ENCODE peak calls at places on chromosomes 13 and 19, in seven cellular contexts. P is neuronal stem cell, D is IMR-90, H is H9, K is mesenchymal stem cell, S is H1, N is trophoblast cell. O is an unnamed sample.

GRCh38 chr19:48821633-48822032 is 10.8 kb upstream of the BCAT2 start:
- DNase-seq in P (no peak), D (no peak), H (no peak), K (no peak), S (no peak), N (no peak), O (no peak)

GRCh38 chr19:4112367-4112766 is 11.6 kb downstream of the MAP2K2 start:
- DNase-seq in P (no peak), D (no peak), H (no peak), K (no peak), S (no peak), N (no peak), O (no peak)

GRCh38 chr13:42996584-42996983 is 4.5 kb upstream of the EPSTI1 start:
- DNase-seq in P (no peak), D (peak), H (no peak), K (peak), S (no peak), N (peak), O (no peak)

GRCh38 chr19:32558607-32559228 is 22.3 kb upstream of the PDCD5 start:
- DNase-seq in P (no peak), D (no peak), H (peak), K (no peak), S (peak), N (peak), O (peak)

GRCh38 chr19:32674153-32674958 is 624 bp downstream of the ANKRD27 start:
- DNase-seq in P (peak), D (no peak), H (no peak), K (no peak), S (no peak), N (no peak), O (no peak)

GRCh38 chr13:109412232-109412935 is 374.0 kb downstream of the IRS2 start:
- DNase-seq in P (peak), D (peak), H (peak), K (peak), S (peak), N (peak), O (peak)

GRCh38 chr13:95523598-95523997 is 28.9 kb upstream of the CLDN10 start:
- DNase-seq in P (no peak), D (no peak), H (no peak), K (no peak), S (no peak), N (no peak), O (no peak)

GRCh38 chr19:2716275-2716650 is 4.9 kb downstream of the DIRAS1 start:
- DNase-seq in P (no peak), D (no peak), H (no peak), K (no peak), S (no peak), N (no peak), O (no peak)

GRCh38 chr19:50686310-50687032 is 33.1 kb downstream of the SHANK1 start:
- DNase-seq in P (no peak), D (no peak), H (no peak), K (no peak), S (peak), N (no peak), O (no peak)
- H2BK120ac ChIP-seq in P (no peak), D (no peak), H (no peak), K (no peak), S (no peak), N (no peak), O (no peak)

DNA sequence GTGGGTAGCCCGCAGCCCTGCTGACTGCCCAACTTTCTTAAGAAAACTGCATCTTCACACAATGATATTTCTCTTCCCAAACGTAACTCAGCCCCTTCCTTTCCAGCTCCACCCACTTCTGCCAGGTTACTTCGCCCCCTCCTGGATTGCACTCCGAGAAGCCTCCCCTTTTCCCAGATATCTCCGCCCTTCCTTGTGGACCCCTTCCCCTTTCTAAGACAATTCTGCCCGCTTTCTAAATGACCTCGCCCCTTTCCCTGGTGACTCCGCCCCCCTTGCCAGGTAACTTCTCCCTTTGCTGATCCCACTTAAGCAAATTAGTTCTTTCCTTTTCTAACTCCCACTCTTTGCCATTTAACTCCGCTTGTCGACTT is 2.6 kb downstream of the VSIG10L start:
- DNase-seq in P (no peak), D (no peak), H (peak), K (no peak), S (no peak), N (no peak), O (peak)
- H3K27ac ChIP-seq in P (peak), D (no peak), H (no peak), K (peak), S (peak), N (no peak), O (peak)

DNA sequence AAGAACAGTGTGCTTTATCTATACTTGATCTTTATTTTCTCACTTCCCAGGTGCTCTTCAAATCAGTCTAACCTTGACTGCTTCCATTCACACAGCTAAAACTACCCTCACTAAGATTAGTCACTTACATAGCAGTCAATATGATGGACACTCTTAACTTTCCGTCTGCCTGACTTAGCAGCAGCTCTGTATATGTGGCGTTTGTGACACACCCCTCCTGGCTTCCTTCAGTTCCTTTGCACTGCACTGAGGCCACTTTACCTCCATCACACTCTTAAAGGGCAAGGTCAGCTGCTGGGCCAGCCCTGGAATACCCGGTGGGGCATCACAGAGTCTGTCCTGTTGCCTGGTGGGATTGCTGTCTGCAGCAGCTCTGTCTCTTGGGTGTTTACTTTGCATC is 35.6 kb upstream of the IL17D start:
- DNase-seq in P (no peak), D (peak), H (no peak), K (peak), S (no peak), N (no peak), O (no peak)
- H2BK120ac ChIP-seq in P (no peak), D (no peak), H (no peak), K (no peak), S (no peak), N (no peak), O (no peak)

DNA sequence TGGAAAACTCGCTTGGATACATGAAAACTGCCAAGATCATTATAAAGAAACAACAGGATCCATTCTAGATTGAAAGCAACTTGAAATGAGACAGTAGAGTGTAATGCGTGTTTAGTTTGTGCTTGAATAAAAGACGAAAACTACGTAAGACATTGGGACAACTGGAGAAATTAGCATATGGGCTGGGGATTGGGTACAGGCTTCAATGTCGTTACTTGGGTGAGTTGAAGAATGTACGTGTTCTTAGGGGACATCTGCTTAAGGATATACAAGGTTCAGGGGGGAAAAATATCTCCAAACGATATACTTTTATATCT is 471 bp upstream of the ERVK3-1 start:
- DNase-seq in P (no peak), D (no peak), H (no peak), K (no peak), S (no peak), N (no peak), O (no peak)
- H3K27ac ChIP-seq in P (no peak), D (no peak), H (no peak), K (peak), S (no peak), N (no peak), O (no peak)

GRCh38 chr13:112176746-112177119 is 109.8 kb downstream of the SOX1 start:
- DNase-seq in P (no peak), D (no peak), H (no peak), K (no peak), S (no peak), N (no peak), O (no peak)

GRCh38 chr13:112177459-112177858 is 110.5 kb downstream of the SOX1 start:
- DNase-seq in P (no peak), D (no peak), H (no peak), K (no peak), S (no peak), N (no peak), O (no peak)

GRCh38 chr13:112174476-112175110 is 107.6 kb downstream of the SOX1 start:
- DNase-seq in P (no peak), D (no peak), H (no peak), K (no peak), S (no peak), N (no peak), O (no peak)

GRCh38 chr13:112177889-112178288 is 110.9 kb downstream of the SOX1 start:
- DNase-seq in P (no peak), D (no peak), H (no peak), K (no peak), S (no peak), N (no peak), O (no peak)

GRCh38 chr13:112175162-112176075 is 108.5 kb downstream of the SOX1 start:
- DNase-seq in P (no peak), D (no peak), H (no peak), K (no peak), S (no peak), N (no peak), O (no peak)
- H2BK120ac ChIP-seq in P (no peak), D (no peak), H (no peak), K (no peak), S (no peak), N (no peak), O (no peak)

O was measured in mesendoderm.